ENCODE peak calls at places on chromosome 16, in nine cellular contexts. F is A549, A is neural progenitor cell, Z is IMR-90, M is ovary, U is HL-60, E is left ventricle myocardium inferior, L is cardiac muscle cell, B is A673. D is an unnamed sample.

GRCh38 chr16:3494574-3494973 is 715 bp downstream of the C16orf90 start:
- DNase-seq in F (no peak), A (no peak), Z (no peak), M (no peak), U (no peak), E (no peak), L (no peak), B (no peak), D (no peak)

GRCh38 chr16:75096730-75097129 is 19.9 kb downstream of the LDHD start:
- DNase-seq in F (peak), A (peak), Z (no peak), M (no peak), U (no peak), E (no peak), L (no peak), B (no peak), D (no peak)

GRCh38 chr16:20846030-20846429 is 39.7 kb downstream of the REXO5 start:
- DNase-seq in F (no peak), A (no peak), Z (no peak), M (no peak), U (no peak), E (peak), L (no peak), B (no peak), D (no peak)

GRCh38 chr16:23676924-23677480 is 1.7 kb upstream of the PLK1 start:
- DNase-seq in F (no peak), A (no peak), Z (no peak), M (no peak), U (no peak), E (no peak), L (no peak), B (no peak), D (no peak)

GRCh38 chr16:2179576-2179975 is 16.8 kb downstream of the CASKIN1 start:
- DNase-seq in F (no peak), A (no peak), Z (no peak), M (no peak), U (no peak), E (no peak), L (no peak), B (no peak), D (no peak)

GRCh38 chr16:12439443-12440232 is 364.0 kb downstream of the CPPED1 start:
- DNase-seq in F (no peak), A (no peak), Z (no peak), M (no peak), U (no peak), E (peak), L (no peak), B (no peak), D (no peak)

GRCh38 chr16:17070882-17071592 is 399.7 kb downstream of the XYLT1 start:
- DNase-seq in F (no peak), A (peak), Z (no peak), M (peak), U (peak), E (no peak), L (peak), B (peak), D (no peak)

GRCh38 chr16:71259086-71259485 is 28.6 kb upstream of the HYDIN start:
- DNase-seq in F (no peak), A (no peak), Z (no peak), M (no peak), U (no peak), E (no peak), L (no peak), B (no peak), D (no peak)

GRCh38 chr16:81006472-81007311 is at the start of the genes CENPN and CMC2:
- DNase-seq in F (peak), A (peak), Z (peak), M (peak), U (no peak), E (peak), L (peak), B (peak), D (peak)

GRCh38 chr16:88548985-88549384 is 21.2 kb upstream of the ZC3H18 start:
- DNase-seq in F (no peak), A (no peak), Z (no peak), M (no peak), U (no peak), E (no peak), L (no peak), B (no peak), D (no peak)

GRCh38 chr16:58435779-58436178 is 43.5 kb downstream of the GINS3 start:
- DNase-seq in F (no peak), A (no peak), Z (no peak), M (no peak), U (no peak), E (no peak), L (no peak), B (no peak), D (no peak)

GRCh38 chr16:50702725-50703124 is 9.3 kb downstream of the NOD2 start:
- DNase-seq in F (no peak), A (no peak), Z (no peak), M (no peak), U (no peak), E (no peak), L (no peak), B (no peak), D (no peak)

GRCh38 chr16:51416921-51417320 is 265.9 kb upstream of the SALL1 start:
- DNase-seq in F (no peak), A (no peak), Z (peak), M (no peak), U (no peak), E (no peak), L (no peak), B (no peak), D (no peak)

GRCh38 chr16:86664518-86665318 is 86.4 kb downstream of the FOXL1 start:
- DNase-seq in F (peak), A (no peak), Z (peak), M (no peak), U (no peak), E (no peak), L (no peak), B (no peak), D (peak)

GRCh38 chr16:87127061-87127765 is 190.0 kb downstream of the C16orf95 start:
- DNase-seq in F (no peak), A (no peak), Z (peak), M (peak), U (no peak), E (peak), L (no peak), B (no peak), D (peak)

GRCh38 chr16:24562811-24563210 is 23.4 kb downstream of the RBBP6 start:
- DNase-seq in F (no peak), A (no peak), Z (no peak), M (no peak), U (no peak), E (no peak), L (no peak), B (no peak), D (no peak)

GRCh38 chr16:87968541-87968940 is 17.3 kb downstream of the BANP start:
- DNase-seq in F (no peak), A (no peak), Z (peak), M (no peak), U (no peak), E (no peak), L (no peak), B (no peak), D (no peak)

GRCh38 chr16:67901734-67902133 is 8.7 kb downstream of the PSKH1 start:
- DNase-seq in F (no peak), A (no peak), Z (no peak), M (no peak), U (no peak), E (no peak), L (no peak), B (no peak), D (no peak)

GRCh38 chr16:77944631-77945030 is 77.7 kb upstream of the CLEC3A start:
- DNase-seq in F (no peak), A (no peak), Z (no peak), M (no peak), U (no peak), E (no peak), L (no peak), B (no peak), D (no peak)

GRCh38 chr16:47499080-47499699 is 38.1 kb downstream of the PHKB start:
- DNase-seq in F (no peak), A (no peak), Z (no peak), M (no peak), U (no peak), E (no peak), L (no peak), B (no peak), D (no peak)

GRCh38 chr16:11408261-11408660 is 63.0 kb downstream of the RMI2 start:
- DNase-seq in F (no peak), A (no peak), Z (peak), M (no peak), U (no peak), E (no peak), L (no peak), B (no peak), D (no peak)

GRCh38 chr16:11484691-11485258 is 101.9 kb downstream of the LITAF start:
- DNase-seq in F (no peak), A (no peak), Z (peak), M (no peak), U (no peak), E (no peak), L (no peak), B (no peak), D (no peak)

GRCh38 chr16:12147681-12148479 is 171.3 kb downstream of the SNX29 start:
- DNase-seq in F (no peak), A (peak), Z (no peak), M (no peak), U (no peak), E (peak), L (no peak), B (peak), D (no peak)

GRCh38 chr16:49003022-49003421 is 278.6 kb downstream of the CBLN1 start:
- DNase-seq in F (no peak), A (no peak), Z (no peak), M (no peak), U (no peak), E (no peak), L (no peak), B (no peak), D (no peak)

GRCh38 chr16:19520861-19521331 is 1.0 kb downstream of the GDE1 start:
- DNase-seq in F (no peak), A (no peak), Z (peak), M (no peak), U (no peak), E (no peak), L (no peak), B (no peak), D (no peak)

GRCh38 chr16:31880322-31880979 is 6.8 kb downstream of the ZNF267 start:
- DNase-seq in F (no peak), A (no peak), Z (peak), M (no peak), U (no peak), E (no peak), L (no peak), B (peak), D (no peak)

GRCh38 chr16:22843122-22843521 is 29.2 kb downstream of the HS3ST2 start:
- DNase-seq in F (no peak), A (no peak), Z (no peak), M (no peak), U (no peak), E (no peak), L (no peak), B (no peak), D (no peak)

GRCh38 chr16:49701867-49702494 is 153.9 kb downstream of the ZNF423 start:
- DNase-seq in F (no peak), A (peak), Z (no peak), M (peak), U (no peak), E (peak), L (peak), B (peak), D (no peak)

GRCh38 chr16:31108794-31109558 is 790 bp downstream of the BCKDK start:
- DNase-seq in F (no peak), A (no peak), Z (no peak), M (no peak), U (no peak), E (no peak), L (no peak), B (no peak), D (peak)

GRCh38 chr16:74455213-74455612 is 33.9 kb upstream of the CLEC18B start:
- DNase-seq in F (no peak), A (no peak), Z (peak), M (no peak), U (no peak), E (no peak), L (no peak), B (no peak), D (no peak)

GRCh38 chr16:1194665-1195392 is 30.2 kb downstream of the TPSG1 start:
- DNase-seq in F (no peak), A (peak), Z (no peak), M (no peak), U (no peak), E (no peak), L (peak), B (no peak), D (no peak)

GRCh38 chr16:15765880-15766279 is 90.9 kb downstream of the MYH11 start:
- DNase-seq in F (peak), A (peak), Z (peak), M (no peak), U (peak), E (no peak), L (peak), B (peak), D (no peak)

GRCh38 chr16:77794586-77794985 is 6.2 kb downstream of the VAT1L start:
- DNase-seq in F (no peak), A (no peak), Z (peak), M (no peak), U (no peak), E (no peak), L (no peak), B (no peak), D (no peak)

GRCh38 chr16:28837672-28838557 is 8.2 kb downstream of the TUFM start:
- DNase-seq in F (no peak), A (no peak), Z (no peak), M (no peak), U (no peak), E (no peak), L (no peak), B (no peak), D (no peak)

GRCh38 chr16:68090109-68090508 is 4.9 kb downstream of the NFATC3 start:
- DNase-seq in F (no peak), A (no peak), Z (no peak), M (no peak), U (no peak), E (no peak), L (no peak), B (no peak), D (no peak)

GRCh38 chr16:74297296-74297665 is 667 bp downstream of the PSMD7 start:
- DNase-seq in F (peak), A (peak), Z (peak), M (no peak), U (no peak), E (no peak), L (peak), B (peak), D (no peak)

GRCh38 chr16:65283238-65283651 is 161.4 kb upstream of the CDH11 start:
- DNase-seq in F (no peak), A (no peak), Z (peak), M (no peak), U (no peak), E (no peak), L (peak), B (no peak), D (no peak)

GRCh38 chr16:73792199-73793108 is 504.2 kb upstream of the PSMD7 start:
- DNase-seq in F (no peak), A (no peak), Z (no peak), M (no peak), U (no peak), E (no peak), L (no peak), B (no peak), D (no peak)

GRCh38 chr16:28863929-28864886 is 565 bp downstream of the SH2B1 start:
- DNase-seq in F (no peak), A (peak), Z (peak), M (peak), U (no peak), E (no peak), L (peak), B (no peak), D (no peak)

GRCh38 chr16:66882702-66883101 is 2.4 kb downstream of the PDP2 start:
- DNase-seq in F (no peak), A (no peak), Z (no peak), M (no peak), U (no peak), E (no peak), L (no peak), B (no peak), D (no peak)

GRCh38 chr16:66881964-66882508 is 1.7 kb downstream of the PDP2 start:
- DNase-seq in F (no peak), A (no peak), Z (no peak), M (no peak), U (no peak), E (no peak), L (no peak), B (no peak), D (no peak)

GRCh38 chr16:66880288-66881013 is at the start of gene PDP2:
- DNase-seq in F (peak), A (peak), Z (peak), M (peak), U (peak), E (peak), L (peak), B (peak), D (peak)

GRCh38 chr16:66881014-66881417 is 701 bp downstream of the PDP2 start:
- DNase-seq in F (no peak), A (peak), Z (no peak), M (no peak), U (no peak), E (no peak), L (no peak), B (no peak), D (no peak)

DNA sequence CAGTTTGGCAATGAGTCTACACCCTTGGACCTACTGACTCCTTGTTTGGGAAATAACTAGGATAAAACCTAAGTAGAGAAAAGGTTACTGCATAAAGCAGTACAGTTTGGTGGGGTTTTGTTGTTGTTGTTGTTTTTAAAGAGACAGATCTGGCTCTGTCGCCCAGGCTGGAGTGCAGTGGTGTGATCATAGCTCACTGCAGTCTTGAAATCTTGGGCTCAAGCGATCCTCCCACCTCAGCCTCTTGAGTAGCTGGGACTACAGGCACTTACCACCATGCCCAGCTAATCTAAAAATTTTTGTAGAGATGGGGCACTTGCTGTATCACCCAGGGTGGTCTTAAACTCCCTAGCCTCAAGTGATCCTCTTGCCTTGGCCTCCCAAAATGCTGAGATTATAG is 1.2 kb downstream of the PDP2 start:
- DNase-seq in F (no peak), A (no peak), Z (no peak), M (no peak), U (no peak), E (no peak), L (no peak), B (no peak), D (no peak)
- H3K27ac ChIP-seq in F (no peak), A (no peak), Z (no peak), M (peak), U (no peak), E (no peak), L (no peak), B (no peak), D (peak)

GRCh38 chr16:54647216-54647615 is 283.4 kb upstream of the IRX5 start:
- DNase-seq in F (no peak), A (no peak), Z (no peak), M (no peak), U (no peak), E (no peak), L (no peak), B (no peak), D (no peak)
- H3K27ac ChIP-seq in F (no peak), A (no peak), Z (no peak), M (no peak), U (no peak), E (no peak), L (no peak), B (no peak), D (peak)

DNA sequence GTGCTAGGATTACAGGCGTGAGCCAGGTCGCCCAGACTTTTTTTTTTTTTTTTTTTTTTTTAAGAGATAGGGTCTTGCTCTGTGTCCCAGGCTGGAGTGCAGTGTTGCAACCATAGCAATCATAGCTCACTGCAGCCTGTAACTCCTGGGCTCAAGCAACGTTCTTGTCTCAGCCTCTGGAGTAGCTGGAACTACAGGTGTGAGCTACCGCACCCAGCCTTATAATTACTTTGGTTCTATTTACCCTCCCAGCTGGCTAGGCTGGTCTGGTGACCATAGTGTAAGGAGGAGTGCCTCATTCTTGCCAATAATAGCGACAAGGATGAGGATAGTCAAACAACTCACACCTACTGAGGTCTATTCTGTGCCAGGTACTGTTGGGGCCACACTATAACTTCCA is 39.6 kb upstream of the USP7 start:
- DNase-seq in F (no peak), A (no peak), Z (no peak), M (no peak), U (no peak), E (no peak), L (no peak), B (no peak), D (no peak)
- H3K27ac ChIP-seq in F (no peak), A (no peak), Z (no peak), M (no peak), U (no peak), E (no peak), L (no peak), B (no peak), D (no peak)

DNA sequence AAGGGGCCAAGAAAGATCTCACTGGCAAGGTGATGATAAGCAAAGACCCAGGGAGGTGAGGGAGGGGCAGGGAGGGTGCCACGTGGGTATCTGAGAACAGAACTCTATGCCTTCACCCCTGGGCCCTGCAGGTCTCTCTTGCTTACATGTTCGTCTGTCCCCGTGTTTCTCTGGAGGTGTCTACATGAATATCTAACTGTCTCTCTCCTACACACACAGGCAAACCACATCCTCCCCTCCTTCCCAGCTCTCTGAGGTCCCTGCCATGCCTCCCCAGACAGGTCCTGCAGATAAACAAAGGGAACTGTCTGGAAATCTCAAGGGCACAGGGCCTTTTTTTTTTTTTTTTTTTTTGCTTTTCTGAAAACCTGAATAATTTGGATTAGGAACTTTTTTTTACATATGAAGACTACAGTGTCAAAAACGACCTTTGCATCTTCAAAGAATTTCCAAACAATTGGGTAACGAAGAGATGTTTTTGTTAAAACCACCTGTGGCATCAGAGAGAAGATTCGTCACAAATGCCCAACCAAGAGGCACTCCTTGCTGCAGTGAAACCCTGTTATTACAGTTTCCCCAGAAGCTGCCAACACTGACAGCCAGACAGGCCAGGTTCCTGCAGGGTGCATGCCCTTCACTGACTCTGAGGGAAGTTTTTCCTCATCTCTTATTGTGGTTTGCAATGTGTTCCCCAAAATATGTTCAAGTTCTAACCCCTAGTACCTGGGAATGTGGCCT is 17.8 kb downstream of the PLLP start:
- DNase-seq in F (no peak), A (no peak), Z (no peak), M (no peak), U (no peak), E (no peak), L (no peak), B (no peak), D (no peak)
- H3K27ac ChIP-seq in F (no peak), A (no peak), Z (no peak), M (no peak), U (no peak), E (peak), L (peak), B (no peak), D (peak)